ENCODE peak calls at places on chromosome 19, in seven cellular contexts. U is cardiac fibroblast, W is RWPE1, S is cardiac muscle cell, B is T-helper 9 cell, T is MV-4-11, Q is adipocyte. M is an unnamed sample.

GRCh38 chr19:23436944-23437343 is 41.7 kb upstream of the ZNF91 start:
- DNase-seq in U (no peak), W (no peak), S (no peak), B (no peak), T (no peak), Q (no peak), M (peak; percentile 18)

GRCh38 chr19:6693681-6694080 is 23.7 kb upstream of the TNFSF14 start:
- DNase-seq in U (no peak), W (no peak), S (no peak), B (no peak), T (no peak), Q (no peak), M (no peak)

GRCh38 chr19:1449467-1450442 is at the start of gene APC2:
- DNase-seq in U (no peak), W (peak; percentile 66), S (no peak), B (no peak), T (no peak), Q (peak; percentile 81), M (peak; percentile 41)

GRCh38 chr19:19651076-19651475 is 7.6 kb upstream of the GMIP start:
- DNase-seq in U (no peak), W (no peak), S (no peak), B (no peak), T (peak; percentile 33), Q (no peak), M (no peak)

GRCh38 chr19:3984908-3985642 is at the start of gene EEF2:
- DNase-seq in U (peak; percentile 91), W (peak; percentile 97), S (peak; percentile 92), B (peak; percentile 87), T (peak; percentile 85), Q (peak; percentile 96), M (peak; percentile 87)

GRCh38 chr19:55272142-55272541 is 7.8 kb downstream of the HSPBP1 start:
- DNase-seq in U (no peak), W (no peak), S (no peak), B (no peak), T (no peak), Q (no peak), M (no peak)

GRCh38 chr19:1042689-1043511 is 3.0 kb downstream of the ABCA7 start:
- DNase-seq in U (no peak), W (no peak), S (no peak), B (no peak), T (no peak), Q (no peak), M (no peak)

GRCh38 chr19:19543101-19543500 is 5.0 kb downstream of the CILP2 start:
- DNase-seq in U (no peak), W (no peak), S (no peak), B (no peak), T (no peak), Q (no peak), M (no peak)

GRCh38 chr19:6011794-6012193 is 33.9 kb upstream of the RANBP3 start:
- DNase-seq in U (peak; percentile 21), W (no peak), S (no peak), B (no peak), T (no peak), Q (no peak), M (no peak)

GRCh38 chr19:35805518-35806102 is 7.0 kb downstream of the PRODH2 start:
- DNase-seq in U (no peak), W (no peak), S (no peak), B (no peak), T (no peak), Q (no peak), M (no peak)

GRCh38 chr19:2540646-2541454 is 64.9 kb downstream of the GADD45B start:
- DNase-seq in U (peak; percentile 99), W (peak; percentile 95), S (peak; percentile 99), B (no peak), T (no peak), Q (peak; percentile 97), M (no peak)

GRCh38 chr19:30791116-30791515 is 418.9 kb downstream of the ZNF536 start:
- DNase-seq in U (no peak), W (no peak), S (no peak), B (no peak), T (no peak), Q (no peak), M (no peak)

M was measured in KBM-7.